ENCODE peak calls at places on chromosomes 1 and 21, in seven cellular contexts. Q is MV-4-11, I is fibroblast of mammary gland, F is dorsolateral prefrontal cortex, J is iris pigment epithelial cell, E is kidney tubule cell, L is Calu3. Z is an unnamed sample.

GRCh38 chr1:154999651-155000474 is 2.7 kb upstream of the ZBTB7B start:
- DNase-seq in Q (no peak), I (no peak), F (no peak), J (no peak), E (peak; percentile 49), L (peak; percentile 59), Z (peak; percentile 85)

GRCh38 chr21:27339902-27340301 is 373.0 kb upstream of the ADAMTS5 start:
- DNase-seq in Q (no peak), I (peak; percentile 23), F (no peak), J (peak; percentile 7), E (no peak), L (no peak), Z (no peak)

GRCh38 chr1:228012555-228012954 is 5.8 kb downstream of the WNT3A start:
- DNase-seq in Q (no peak), I (no peak), F (peak; percentile 15), J (no peak), E (no peak), L (no peak), Z (peak; percentile 29)

GRCh38 chr1:226870323-226871046 is at the start of gene PSEN2:
- DNase-seq in Q (peak; percentile 12), I (peak; percentile 33), F (peak; percentile 47), J (peak; percentile 34), E (peak; percentile 82), L (peak; percentile 85), Z (peak; percentile 92)

GRCh38 chr1:206472886-206473285 is 2.6 kb downstream of the IKBKE start:
- DNase-seq in Q (peak; percentile 91), I (no peak), F (no peak), J (no peak), E (no peak), L (no peak), Z (peak; percentile 73)

GRCh38 chr1:40653851-40654537 is 11.5 kb downstream of the RIMS3 start:
- DNase-seq in Q (no peak), I (no peak), F (no peak), J (no peak), E (no peak), L (no peak), Z (peak; percentile 58)

GRCh38 chr1:27668808-27669723 is 2.9 kb downstream of the IFI6 start:
- DNase-seq in Q (peak; percentile 12), I (peak; percentile 58), F (peak; percentile 80), J (peak; percentile 34), E (peak; percentile 68), L (peak; percentile 83), Z (peak; percentile 96)

GRCh38 chr1:155050560-155051341 is at the start of gene ADAM15:
- DNase-seq in Q (peak; percentile 71), I (peak; percentile 69), F (peak; percentile 67), J (peak; percentile 63), E (peak; percentile 83), L (peak; percentile 94), Z (peak; percentile 96)

GRCh38 chr1:8711161-8711560 is 106.3 kb downstream of the RERE start:
- DNase-seq in Q (no peak), I (peak; percentile 36), F (no peak), J (peak; percentile 41), E (no peak), L (no peak), Z (no peak)

GRCh38 chr1:15833069-15833679 is 14.3 kb upstream of the SPEN start:
- DNase-seq in Q (peak; percentile 85), I (peak; percentile 79), F (peak; percentile 40), J (peak; percentile 26), E (no peak), L (peak; percentile 49), Z (peak; percentile 86)